ENCODE peak calls at places on chromosomes 3 and 15, in nine cellular contexts. E, W, O, A, L, B, D, X and G are unnamed samples.

GRCh38 chr3:65714138-65714537 is 324.6 kb downstream of the MAGI1 start:
- DNase-seq in E (no peak), W (no peak), O (peak), A (no peak), L (no peak), B (no peak), D (no peak), X (peak), G (no peak)

GRCh38 chr15:52699457-52699856 is 20.3 kb upstream of the ATOSA start:
- DNase-seq in E (no peak), W (no peak), O (no peak), A (no peak), L (peak), B (no peak), D (no peak), X (no peak), G (no peak)

GRCh38 chr3:81173514-81173913 is 587.9 kb downstream of the GBE1 start:
- DNase-seq in E (no peak), W (peak), O (peak), A (peak), L (peak), B (no peak), D (no peak), X (peak), G (peak)

GRCh38 chr3:101189786-101190185 is 130.6 kb downstream of the IMPG2 start:
- DNase-seq in E (no peak), W (no peak), O (no peak), A (no peak), L (no peak), B (no peak), D (no peak), X (peak), G (no peak)

GRCh38 chr15:62849316-62850129 is 193.0 kb upstream of the TPM1 start:
- DNase-seq in E (no peak), W (no peak), O (no peak), A (peak), L (no peak), B (no peak), D (no peak), X (no peak), G (no peak)

GRCh38 chr15:31328999-31329639 is 2.5 kb downstream of the KLF13 start:
- DNase-seq in E (no peak), W (no peak), O (peak), A (peak), L (peak), B (peak), D (no peak), X (peak), G (no peak)

GRCh38 chr3:159782724-159783421 is 205.8 kb upstream of the IL12A start:
- DNase-seq in E (no peak), W (peak), O (no peak), A (no peak), L (no peak), B (no peak), D (no peak), X (no peak), G (no peak)

GRCh38 chr15:66901336-66902100 is 163.9 kb upstream of the SMAD3 start:
- DNase-seq in E (no peak), W (no peak), O (no peak), A (no peak), L (no peak), B (no peak), D (no peak), X (peak), G (no peak)

GRCh38 chr15:101128191-101128590 is 123.7 kb downstream of the CHSY1 start:
- DNase-seq in E (peak), W (no peak), O (peak), A (peak), L (no peak), B (peak), D (no peak), X (peak), G (peak)

GRCh38 chr3:141656771-141657170 is 81.3 kb upstream of the RNF7 start:
- DNase-seq in E (no peak), W (no peak), O (no peak), A (no peak), L (no peak), B (peak), D (no peak), X (peak), G (peak)

GRCh38 chr3:17738921-17739320 is 3.5 kb downstream of the TBC1D5 start:
- DNase-seq in E (no peak), W (no peak), O (no peak), A (no peak), L (no peak), B (no peak), D (no peak), X (no peak), G (no peak)

GRCh38 chr3:69934398-69934797 is 65.1 kb upstream of the SAMMSON start:
- DNase-seq in E (no peak), W (no peak), O (no peak), A (no peak), L (no peak), B (no peak), D (no peak), X (no peak), G (no peak)

GRCh38 chr3:23455775-23456174 is 252.6 kb downstream of the UBE2E2 start:
- DNase-seq in E (no peak), W (no peak), O (no peak), A (no peak), L (no peak), B (peak), D (no peak), X (peak), G (no peak)

GRCh38 chr15:94229591-94230365 is 1.6 kb upstream of the MCTP2 start:
- DNase-seq in E (no peak), W (no peak), O (no peak), A (no peak), L (no peak), B (peak), D (peak), X (no peak), G (no peak)

GRCh38 chr15:85379403-85380131 is 836 bp upstream of the AKAP13 start:
- DNase-seq in E (no peak), W (no peak), O (peak), A (peak), L (peak), B (peak), D (no peak), X (peak), G (peak)

GRCh38 chr15:67033521-67033920 is 31.9 kb upstream of the SMAD3 start:
- DNase-seq in E (no peak), W (no peak), O (no peak), A (peak), L (peak), B (no peak), D (no peak), X (no peak), G (no peak)

GRCh38 chr15:74175271-74176191 is 2.0 kb downstream of the ISLR start:
- DNase-seq in E (no peak), W (no peak), O (no peak), A (no peak), L (no peak), B (no peak), D (no peak), X (no peak), G (no peak)

GRCh38 chr15:92524161-92524560 is 130.5 kb downstream of the ST8SIA2 start:
- DNase-seq in E (no peak), W (no peak), O (no peak), A (no peak), L (no peak), B (no peak), D (no peak), X (no peak), G (no peak)

GRCh38 chr3:196772897-196773296 is 33.2 kb downstream of the PAK2 start:
- DNase-seq in E (no peak), W (peak), O (no peak), A (no peak), L (no peak), B (no peak), D (no peak), X (no peak), G (no peak)

GRCh38 chr3:173743111-173743510 is 345.6 kb downstream of the NLGN1 start:
- DNase-seq in E (no peak), W (no peak), O (no peak), A (no peak), L (no peak), B (peak), D (no peak), X (peak), G (no peak)

GRCh38 chr15:79680721-79681120 is 216.1 kb downstream of the MTHFS start:
- DNase-seq in E (no peak), W (no peak), O (no peak), A (peak), L (peak), B (peak), D (peak), X (peak), G (peak)

GRCh38 chr3:184335661-184336483 is 1.5 kb upstream of the FAM131A start:
- DNase-seq in E (no peak), W (peak), O (peak), A (peak), L (peak), B (peak), D (no peak), X (peak), G (peak)

GRCh38 chr3:16174389-16174788 is at the start of gene GALNT15:
- DNase-seq in E (no peak), W (no peak), O (peak), A (no peak), L (peak), B (peak), D (no peak), X (peak), G (no peak)

GRCh38 chr3:171556574-171557145 is 96.5 kb upstream of the TNIK start:
- DNase-seq in E (no peak), W (no peak), O (peak), A (peak), L (peak), B (peak), D (no peak), X (no peak), G (no peak)

GRCh38 chr3:156620260-156620659 is 54.1 kb upstream of the TIPARP start:
- DNase-seq in E (no peak), W (peak), O (peak), A (no peak), L (no peak), B (peak), D (no peak), X (peak), G (no peak)

GRCh38 chr15:84992157-84992940 is 10.7 kb downstream of the PDE8A start:
- DNase-seq in E (no peak), W (peak), O (peak), A (no peak), L (no peak), B (peak), D (no peak), X (peak), G (no peak)

GRCh38 chr3:171321241-171321640 is 139.0 kb downstream of the TNIK start:
- DNase-seq in E (no peak), W (no peak), O (no peak), A (no peak), L (no peak), B (no peak), D (no peak), X (no peak), G (no peak)

GRCh38 chr15:79455361-79455760 is 23.2 kb downstream of the MINAR1 start:
- DNase-seq in E (no peak), W (no peak), O (no peak), A (no peak), L (no peak), B (peak), D (no peak), X (peak), G (no peak)

GRCh38 chr3:64815691-64816225 is 128.0 kb upstream of the ADAMTS9 start:
- DNase-seq in E (no peak), W (no peak), O (no peak), A (no peak), L (no peak), B (no peak), D (no peak), X (no peak), G (no peak)

GRCh38 chr3:37729119-37729518 is 132.6 kb upstream of the CTDSPL start:
- DNase-seq in E (no peak), W (no peak), O (no peak), A (no peak), L (no peak), B (peak), D (no peak), X (peak), G (no peak)

GRCh38 chr3:196639517-196640500 is at the start of gene NRROS:
- DNase-seq in E (no peak), W (no peak), O (peak), A (peak), L (peak), B (peak), D (no peak), X (peak), G (peak)

GRCh38 chr15:45167631-45168205 is 20.0 kb downstream of the SHF start:
- DNase-seq in E (no peak), W (no peak), O (no peak), A (no peak), L (no peak), B (no peak), D (no peak), X (no peak), G (no peak)
- H3K27ac ChIP-seq in E (peak), W (peak), O (peak), A (no peak), L (peak), B (no peak), D (no peak), X (peak), G (peak)

DNA sequence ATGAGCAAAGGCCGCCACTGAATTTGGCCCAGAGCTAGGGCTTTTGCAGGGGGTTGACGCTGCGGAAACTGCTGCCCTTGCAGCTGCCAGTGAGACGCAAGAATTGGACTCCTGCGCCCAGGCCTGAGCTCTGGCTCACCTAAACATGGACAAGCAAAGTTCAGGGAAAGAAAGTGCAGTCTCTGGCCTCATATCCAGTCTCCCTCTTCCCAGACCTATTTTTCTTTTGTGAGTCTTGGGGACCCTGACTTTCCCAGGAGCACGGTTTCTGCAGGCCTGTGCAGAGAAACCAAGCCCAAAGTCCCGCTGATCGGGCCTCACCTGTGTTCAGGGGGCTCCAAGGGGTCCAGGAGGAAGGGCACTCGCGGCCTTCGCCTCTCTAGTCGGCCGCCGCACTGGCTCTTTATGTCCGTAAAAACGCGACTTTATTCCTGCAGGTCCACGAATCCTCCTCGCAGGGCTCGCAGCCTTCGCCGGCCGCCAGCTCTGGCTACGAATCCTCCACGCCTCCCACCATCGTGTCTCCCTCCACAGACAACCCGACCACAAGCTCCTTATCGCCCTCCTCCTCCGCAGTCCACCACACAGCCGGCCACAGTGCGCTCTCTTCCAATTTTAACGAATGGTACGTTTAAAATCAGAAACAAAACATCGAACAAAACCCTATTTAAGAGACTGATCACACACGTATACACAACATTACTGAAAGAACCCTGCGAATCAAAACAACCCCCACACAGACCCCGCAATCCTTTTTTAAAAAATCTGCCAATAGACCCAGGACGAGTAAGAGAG is 3.9 kb downstream of the ZIC1 start:
- DNase-seq in E (no peak), W (no peak), O (no peak), A (peak), L (peak), B (no peak), D (no peak), X (no peak), G (no peak)
- TF ChIP-seq EZH2 in E (no peak), W (no peak), O (peak), A (peak), L (peak), B (peak), D (no peak), X (no peak), G (peak)

GRCh38 chr3:71133874-71134273 is 449.7 kb downstream of the FOXP1 start:
- DNase-seq in E (no peak), W (no peak), O (no peak), A (no peak), L (no peak), B (no peak), D (no peak), X (no peak), G (no peak)
- H3K27ac ChIP-seq in E (no peak), W (peak), O (peak), A (no peak), L (no peak), B (no peak), D (no peak), X (no peak), G (no peak)

GRCh38 chr15:75201609-75202250 is at the start of gene C15orf39:
- DNase-seq in E (no peak), W (peak), O (peak), A (peak), L (peak), B (peak), D (no peak), X (peak), G (peak)

GRCh38 chr15:75202251-75203016 is 752 bp downstream of the C15orf39 start:
- DNase-seq in E (no peak), W (peak), O (peak), A (peak), L (peak), B (peak), D (no peak), X (peak), G (peak)

GRCh38 chr15:75204340-75205063 is 2.8 kb downstream of the C15orf39 start:
- DNase-seq in E (peak), W (peak), O (peak), A (peak), L (peak), B (peak), D (peak), X (peak), G (peak)

GRCh38 chr15:75203908-75204263 is 2.2 kb downstream of the C15orf39 start:
- DNase-seq in E (no peak), W (no peak), O (no peak), A (no peak), L (no peak), B (no peak), D (no peak), X (no peak), G (no peak)

GRCh38 chr15:75203017-75203907 is 1.6 kb downstream of the C15orf39 start:
- DNase-seq in E (no peak), W (no peak), O (no peak), A (no peak), L (peak), B (peak), D (no peak), X (peak), G (no peak)
- TF ChIP-seq EZH2 in E (no peak), W (no peak), O (no peak), A (no peak), L (no peak), B (no peak), D (no peak), X (no peak), G (no peak)

DNA sequence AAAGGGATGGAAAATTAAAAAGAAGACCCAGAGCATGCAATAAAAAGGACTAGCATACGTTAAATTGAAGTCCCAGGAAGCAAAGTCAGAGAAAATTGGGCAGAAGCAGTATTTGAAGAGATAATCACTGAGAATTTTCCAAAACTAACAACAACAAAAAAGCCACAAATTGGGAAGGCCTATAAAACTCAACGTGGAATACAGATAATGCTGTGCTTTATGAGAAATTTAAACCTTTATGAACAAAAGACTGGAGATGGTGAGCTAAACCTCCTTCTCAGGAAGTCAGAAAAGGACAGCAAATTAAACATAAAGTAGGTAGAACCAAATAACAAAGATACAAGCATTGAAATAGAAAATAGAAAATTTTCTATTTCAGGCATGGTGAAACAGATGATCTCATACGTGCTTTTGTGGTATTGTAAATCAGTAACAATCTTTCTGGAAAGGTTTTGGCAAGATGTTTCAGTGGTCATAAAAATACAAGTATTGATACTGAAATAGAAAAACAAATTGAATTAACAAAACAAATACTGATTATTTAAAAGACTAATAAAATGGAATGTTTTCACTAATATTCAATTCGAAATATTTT is 55.6 kb downstream of the LYSMD4 start:
- DNase-seq in E (no peak), W (no peak), O (no peak), A (no peak), L (no peak), B (no peak), D (no peak), X (peak), G (no peak)
- H3K27ac ChIP-seq in E (peak), W (no peak), O (no peak), A (no peak), L (no peak), B (no peak), D (peak), X (no peak), G (no peak)

GRCh38 chr15:40440300-40441011 is at the start of gene BAHD1:
- DNase-seq in E (peak), W (peak), O (peak), A (peak), L (peak), B (peak), D (peak), X (peak), G (peak)
- TF ChIP-seq EZH2 in E (no peak), W (no peak), O (no peak), A (no peak), L (no peak), B (no peak), D (no peak), X (no peak), G (no peak)

GRCh38 chr15:53910852-53911251 is 67.4 kb upstream of the UNC13C start:
- DNase-seq in E (no peak), W (no peak), O (no peak), A (no peak), L (no peak), B (no peak), D (no peak), X (no peak), G (no peak)

DNA sequence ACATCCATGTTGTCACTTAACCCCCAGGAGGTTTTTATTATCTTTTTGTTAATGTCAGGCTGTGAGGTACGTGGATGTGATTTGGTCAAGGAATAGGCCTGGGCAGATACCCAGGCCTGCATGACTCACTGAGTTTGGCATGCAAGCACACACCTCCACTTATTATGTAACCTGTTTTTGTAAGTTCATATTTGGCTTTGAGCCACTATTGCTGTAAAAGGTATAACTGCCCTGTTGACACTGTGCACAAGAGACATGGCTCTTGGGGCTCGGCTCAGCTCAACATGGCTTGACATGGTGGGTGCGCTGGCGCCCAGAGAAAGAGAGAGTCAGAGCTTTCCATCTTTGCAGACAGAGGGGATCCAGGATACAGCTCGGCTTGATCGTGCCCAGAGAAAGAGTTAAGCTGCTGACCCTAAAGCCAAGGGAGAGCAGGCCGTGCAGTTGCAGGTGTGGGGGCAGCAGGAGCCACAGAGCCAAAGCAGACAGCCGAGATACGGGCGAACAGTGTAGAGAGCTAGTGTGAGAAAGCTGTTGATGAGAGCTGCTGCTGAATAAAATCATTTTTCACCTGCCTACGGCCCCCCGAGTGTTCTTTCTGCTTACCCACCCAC is 67.9 kb upstream of the UNC13C start:
- DNase-seq in E (no peak), W (peak), O (no peak), A (no peak), L (no peak), B (peak), D (no peak), X (no peak), G (no peak)
- H3K27ac ChIP-seq in E (no peak), W (no peak), O (no peak), A (no peak), L (no peak), B (peak), D (no peak), X (no peak), G (no peak)